ENCODE peak calls at places on chromosome 1, in nine cellular contexts. One of them, this sample, is unnamed.

GRCh38 chr1:155979525-155980343 is 1.4 kb upstream of the ARHGEF2 start:
- DNase-seq in epithelial cell of esophagus: no peak
- DNase-seq in CD4-positive, CD25-positive, alpha-beta regulatory T cell: no peak
- DNase-seq in ELF-1: peak; percentile 45
- DNase-seq in foreskin fibroblast: no peak
- DNase-seq in fibroblast of mammary gland: no peak
- DNase-seq in stimulated activated CD8-positive, alpha-beta memory T cell treated with anti-CD3 and anti-CD28 coated beads, Interleukin-2, amount 100 ng/mL, for 1 hour: no peak
- DNase-seq in adrenal gland: no peak
- DNase-seq in fibroblast of the aortic adventitia: peak; percentile 60
- DNase-seq in this sample: no peak

GRCh38 chr1:218164111-218164929 is 120.8 kb upstream of the RRP15 start:
- DNase-seq in epithelial cell of esophagus: peak; percentile 25
- DNase-seq in CD4-positive, CD25-positive, alpha-beta regulatory T cell: peak; percentile 11
- DNase-seq in ELF-1: peak; percentile 85
- DNase-seq in foreskin fibroblast: peak; percentile 37
- DNase-seq in fibroblast of mammary gland: peak; percentile 21
- DNase-seq in stimulated activated CD8-positive, alpha-beta memory T cell treated with anti-CD3 and anti-CD28 coated beads, Interleukin-2, amount 100 ng/mL, for 1 hour: no peak
- DNase-seq in adrenal gland: peak; percentile 34
- DNase-seq in fibroblast of the aortic adventitia: peak; percentile 17
- DNase-seq in this sample: no peak

GRCh38 chr1:26353976-26354820 is at the start of gene CRYBG2:
- DNase-seq in epithelial cell of esophagus: peak; percentile 93
- DNase-seq in CD4-positive, CD25-positive, alpha-beta regulatory T cell: no peak
- DNase-seq in ELF-1: peak; percentile 81
- DNase-seq in foreskin fibroblast: no peak
- DNase-seq in fibroblast of mammary gland: no peak
- DNase-seq in stimulated activated CD8-positive, alpha-beta memory T cell treated with anti-CD3 and anti-CD28 coated beads, Interleukin-2, amount 100 ng/mL, for 1 hour: no peak
- DNase-seq in adrenal gland: no peak
- DNase-seq in fibroblast of the aortic adventitia: no peak
- DNase-seq in this sample: no peak

GRCh38 chr1:67429011-67429527 is 1.1 kb downstream of the SERBP1 start:
- DNase-seq in epithelial cell of esophagus: no peak
- DNase-seq in CD4-positive, CD25-positive, alpha-beta regulatory T cell: peak; percentile 57
- DNase-seq in ELF-1: peak; percentile 19
- DNase-seq in foreskin fibroblast: no peak
- DNase-seq in fibroblast of mammary gland: peak; percentile 25
- DNase-seq in stimulated activated CD8-positive, alpha-beta memory T cell treated with anti-CD3 and anti-CD28 coated beads, Interleukin-2, amount 100 ng/mL, for 1 hour: peak; percentile 23
- DNase-seq in adrenal gland: peak; percentile 17
- DNase-seq in fibroblast of the aortic adventitia: no peak
- DNase-seq in this sample: no peak

GRCh38 chr1:180500689-180501088 is 1.7 kb downstream of the ACBD6 start:
- DNase-seq in epithelial cell of esophagus: no peak
- DNase-seq in CD4-positive, CD25-positive, alpha-beta regulatory T cell: no peak
- DNase-seq in ELF-1: no peak
- DNase-seq in foreskin fibroblast: no peak
- DNase-seq in fibroblast of mammary gland: no peak
- DNase-seq in stimulated activated CD8-positive, alpha-beta memory T cell treated with anti-CD3 and anti-CD28 coated beads, Interleukin-2, amount 100 ng/mL, for 1 hour: no peak
- DNase-seq in adrenal gland: no peak
- DNase-seq in fibroblast of the aortic adventitia: no peak
- DNase-seq in this sample: no peak

GRCh38 chr1:228368801-228369607 is 37.6 kb downstream of the TRIM11 start:
- DNase-seq in epithelial cell of esophagus: no peak
- DNase-seq in CD4-positive, CD25-positive, alpha-beta regulatory T cell: no peak
- DNase-seq in ELF-1: no peak
- DNase-seq in foreskin fibroblast: no peak
- DNase-seq in fibroblast of mammary gland: no peak
- DNase-seq in stimulated activated CD8-positive, alpha-beta memory T cell treated with anti-CD3 and anti-CD28 coated beads, Interleukin-2, amount 100 ng/mL, for 1 hour: no peak
- DNase-seq in adrenal gland: peak; percentile 89
- DNase-seq in fibroblast of the aortic adventitia: peak; percentile 35
- DNase-seq in this sample: no peak

GRCh38 chr1:223745731-223746130 is 33.4 kb downstream of the CAPN2 start:
- DNase-seq in epithelial cell of esophagus: no peak
- DNase-seq in CD4-positive, CD25-positive, alpha-beta regulatory T cell: no peak
- DNase-seq in ELF-1: no peak
- DNase-seq in foreskin fibroblast: no peak
- DNase-seq in fibroblast of mammary gland: peak; percentile 75
- DNase-seq in stimulated activated CD8-positive, alpha-beta memory T cell treated with anti-CD3 and anti-CD28 coated beads, Interleukin-2, amount 100 ng/mL, for 1 hour: no peak
- DNase-seq in adrenal gland: no peak
- DNase-seq in fibroblast of the aortic adventitia: peak; percentile 88
- DNase-seq in this sample: no peak

GRCh38 chr1:17239420-17239819 is 9.5 kb upstream of the PADI3 start:
- DNase-seq in epithelial cell of esophagus: peak; percentile 86
- DNase-seq in CD4-positive, CD25-positive, alpha-beta regulatory T cell: peak; percentile 44
- DNase-seq in ELF-1: peak; percentile 88
- DNase-seq in foreskin fibroblast: peak; percentile 93
- DNase-seq in fibroblast of mammary gland: peak; percentile 92
- DNase-seq in stimulated activated CD8-positive, alpha-beta memory T cell treated with anti-CD3 and anti-CD28 coated beads, Interleukin-2, amount 100 ng/mL, for 1 hour: no peak
- DNase-seq in adrenal gland: peak; percentile 69
- DNase-seq in fibroblast of the aortic adventitia: peak; percentile 95
- DNase-seq in this sample: peak; percentile 83

GRCh38 chr1:47023268-47024137 is at the start of gene CYP4X1:
- DNase-seq in epithelial cell of esophagus: peak; percentile 49
- DNase-seq in CD4-positive, CD25-positive, alpha-beta regulatory T cell: no peak
- DNase-seq in ELF-1: peak; percentile 37
- DNase-seq in foreskin fibroblast: no peak
- DNase-seq in fibroblast of mammary gland: no peak
- DNase-seq in stimulated activated CD8-positive, alpha-beta memory T cell treated with anti-CD3 and anti-CD28 coated beads, Interleukin-2, amount 100 ng/mL, for 1 hour: no peak
- DNase-seq in adrenal gland: peak; percentile 6
- DNase-seq in fibroblast of the aortic adventitia: peak; percentile 12
- DNase-seq in this sample: no peak

GRCh38 chr1:90715334-90715733 is 1.8 kb downstream of the BARHL2 start:
- DNase-seq in epithelial cell of esophagus: no peak
- DNase-seq in CD4-positive, CD25-positive, alpha-beta regulatory T cell: no peak
- DNase-seq in ELF-1: no peak
- DNase-seq in foreskin fibroblast: no peak
- DNase-seq in fibroblast of mammary gland: no peak
- DNase-seq in stimulated activated CD8-positive, alpha-beta memory T cell treated with anti-CD3 and anti-CD28 coated beads, Interleukin-2, amount 100 ng/mL, for 1 hour: no peak
- DNase-seq in adrenal gland: no peak
- DNase-seq in fibroblast of the aortic adventitia: no peak
- DNase-seq in this sample: no peak

GRCh38 chr1:15171271-15171908 is 17.8 kb downstream of the TMEM51 start:
- DNase-seq in epithelial cell of esophagus: no peak
- DNase-seq in CD4-positive, CD25-positive, alpha-beta regulatory T cell: no peak
- DNase-seq in ELF-1: no peak
- DNase-seq in foreskin fibroblast: no peak
- DNase-seq in fibroblast of mammary gland: no peak
- DNase-seq in stimulated activated CD8-positive, alpha-beta memory T cell treated with anti-CD3 and anti-CD28 coated beads, Interleukin-2, amount 100 ng/mL, for 1 hour: no peak
- DNase-seq in adrenal gland: no peak
- DNase-seq in fibroblast of the aortic adventitia: no peak
- DNase-seq in this sample: no peak

GRCh38 chr1:217525773-217526490 is 105.0 kb downstream of the GPATCH2 start:
- DNase-seq in epithelial cell of esophagus: no peak
- DNase-seq in CD4-positive, CD25-positive, alpha-beta regulatory T cell: no peak
- DNase-seq in ELF-1: no peak
- DNase-seq in foreskin fibroblast: no peak
- DNase-seq in fibroblast of mammary gland: peak; percentile 35
- DNase-seq in stimulated activated CD8-positive, alpha-beta memory T cell treated with anti-CD3 and anti-CD28 coated beads, Interleukin-2, amount 100 ng/mL, for 1 hour: no peak
- DNase-seq in adrenal gland: no peak
- DNase-seq in fibroblast of the aortic adventitia: peak; percentile 63
- DNase-seq in this sample: no peak

GRCh38 chr1:161486806-161487482 is 18.3 kb upstream of the FCGR2A start:
- DNase-seq in epithelial cell of esophagus: peak; percentile 72
- DNase-seq in CD4-positive, CD25-positive, alpha-beta regulatory T cell: peak; percentile 68
- DNase-seq in ELF-1: peak; percentile 33
- DNase-seq in foreskin fibroblast: peak; percentile 32
- DNase-seq in fibroblast of mammary gland: peak; percentile 81
- DNase-seq in stimulated activated CD8-positive, alpha-beta memory T cell treated with anti-CD3 and anti-CD28 coated beads, Interleukin-2, amount 100 ng/mL, for 1 hour: peak; percentile 7
- DNase-seq in adrenal gland: peak; percentile 45
- DNase-seq in fibroblast of the aortic adventitia: peak; percentile 84
- DNase-seq in this sample: no peak

GRCh38 chr1:172588296-172589291 is 55.6 kb downstream of the SUCO start:
- DNase-seq in epithelial cell of esophagus: peak; percentile 66
- DNase-seq in CD4-positive, CD25-positive, alpha-beta regulatory T cell: peak; percentile 21
- DNase-seq in ELF-1: no peak
- DNase-seq in foreskin fibroblast: peak; percentile 79
- DNase-seq in fibroblast of mammary gland: peak; percentile 91
- DNase-seq in stimulated activated CD8-positive, alpha-beta memory T cell treated with anti-CD3 and anti-CD28 coated beads, Interleukin-2, amount 100 ng/mL, for 1 hour: no peak
- DNase-seq in adrenal gland: peak; percentile 29
- DNase-seq in fibroblast of the aortic adventitia: peak; percentile 84
- DNase-seq in this sample: peak; percentile 75

GRCh38 chr1:56411484-56412180 is 167.7 kb downstream of the PLPP3 start:
- DNase-seq in epithelial cell of esophagus: no peak
- DNase-seq in CD4-positive, CD25-positive, alpha-beta regulatory T cell: no peak
- DNase-seq in ELF-1: no peak
- DNase-seq in foreskin fibroblast: no peak
- DNase-seq in fibroblast of mammary gland: peak; percentile 21
- DNase-seq in stimulated activated CD8-positive, alpha-beta memory T cell treated with anti-CD3 and anti-CD28 coated beads, Interleukin-2, amount 100 ng/mL, for 1 hour: no peak
- DNase-seq in adrenal gland: peak; percentile 31
- DNase-seq in fibroblast of the aortic adventitia: no peak
- DNase-seq in this sample: no peak

GRCh38 chr1:15749399-15750291 is 7.3 kb downstream of the TMEM82 start:
- DNase-seq in epithelial cell of esophagus: peak; percentile 69
- DNase-seq in CD4-positive, CD25-positive, alpha-beta regulatory T cell: no peak
- DNase-seq in ELF-1: peak; percentile 68
- DNase-seq in foreskin fibroblast: no peak
- DNase-seq in fibroblast of mammary gland: no peak
- DNase-seq in stimulated activated CD8-positive, alpha-beta memory T cell treated with anti-CD3 and anti-CD28 coated beads, Interleukin-2, amount 100 ng/mL, for 1 hour: no peak
- DNase-seq in adrenal gland: no peak
- DNase-seq in fibroblast of the aortic adventitia: peak; percentile 51
- DNase-seq in this sample: no peak

GRCh38 chr1:2046953-2047748 is 3.1 kb upstream of the PRKCZ start:
- DNase-seq in epithelial cell of esophagus: no peak
- DNase-seq in CD4-positive, CD25-positive, alpha-beta regulatory T cell: no peak
- DNase-seq in ELF-1: peak; percentile 76
- DNase-seq in foreskin fibroblast: no peak
- DNase-seq in fibroblast of mammary gland: no peak
- DNase-seq in stimulated activated CD8-positive, alpha-beta memory T cell treated with anti-CD3 and anti-CD28 coated beads, Interleukin-2, amount 100 ng/mL, for 1 hour: no peak
- DNase-seq in adrenal gland: no peak
- DNase-seq in fibroblast of the aortic adventitia: no peak
- DNase-seq in this sample: no peak

GRCh38 chr1:227244339-227245118 is 73.8 kb downstream of the CDC42BPA start:
- DNase-seq in epithelial cell of esophagus: peak; percentile 13
- DNase-seq in CD4-positive, CD25-positive, alpha-beta regulatory T cell: no peak
- DNase-seq in ELF-1: no peak
- DNase-seq in foreskin fibroblast: no peak
- DNase-seq in fibroblast of mammary gland: no peak
- DNase-seq in stimulated activated CD8-positive, alpha-beta memory T cell treated with anti-CD3 and anti-CD28 coated beads, Interleukin-2, amount 100 ng/mL, for 1 hour: no peak
- DNase-seq in adrenal gland: no peak
- DNase-seq in fibroblast of the aortic adventitia: no peak
- DNase-seq in this sample: no peak

GRCh38 chr1:42176902-42177519 is 12.5 kb upstream of the GUCA2A start:
- DNase-seq in epithelial cell of esophagus: peak; percentile 68
- DNase-seq in CD4-positive, CD25-positive, alpha-beta regulatory T cell: peak; percentile 63
- DNase-seq in ELF-1: peak; percentile 44
- DNase-seq in foreskin fibroblast: peak; percentile 26
- DNase-seq in fibroblast of mammary gland: peak; percentile 63
- DNase-seq in stimulated activated CD8-positive, alpha-beta memory T cell treated with anti-CD3 and anti-CD28 coated beads, Interleukin-2, amount 100 ng/mL, for 1 hour: no peak
- DNase-seq in adrenal gland: peak; percentile 37
- DNase-seq in fibroblast of the aortic adventitia: peak; percentile 50
- DNase-seq in this sample: peak; percentile 33

GRCh38 chr1:244181867-244182266 is 130.8 kb downstream of the ZBTB18 start:
- DNase-seq in epithelial cell of esophagus: no peak
- DNase-seq in CD4-positive, CD25-positive, alpha-beta regulatory T cell: no peak
- DNase-seq in ELF-1: no peak
- DNase-seq in foreskin fibroblast: no peak
- DNase-seq in fibroblast of mammary gland: no peak
- DNase-seq in stimulated activated CD8-positive, alpha-beta memory T cell treated with anti-CD3 and anti-CD28 coated beads, Interleukin-2, amount 100 ng/mL, for 1 hour: no peak
- DNase-seq in adrenal gland: no peak
- DNase-seq in fibroblast of the aortic adventitia: no peak
- DNase-seq in this sample: no peak

GRCh38 chr1:39082811-39083576 is 56.8 kb downstream of the NDUFS5 start:
- DNase-seq in epithelial cell of esophagus: no peak
- DNase-seq in CD4-positive, CD25-positive, alpha-beta regulatory T cell: no peak
- DNase-seq in ELF-1: no peak
- DNase-seq in foreskin fibroblast: no peak
- DNase-seq in fibroblast of mammary gland: no peak
- DNase-seq in stimulated activated CD8-positive, alpha-beta memory T cell treated with anti-CD3 and anti-CD28 coated beads, Interleukin-2, amount 100 ng/mL, for 1 hour: no peak
- DNase-seq in adrenal gland: no peak
- DNase-seq in fibroblast of the aortic adventitia: no peak
- DNase-seq in this sample: no peak

GRCh38 chr1:225119307-225119706 is 189.8 kb downstream of the DNAH14 start:
- DNase-seq in epithelial cell of esophagus: peak; percentile 8
- DNase-seq in CD4-positive, CD25-positive, alpha-beta regulatory T cell: no peak
- DNase-seq in ELF-1: no peak
- DNase-seq in foreskin fibroblast: no peak
- DNase-seq in fibroblast of mammary gland: no peak
- DNase-seq in stimulated activated CD8-positive, alpha-beta memory T cell treated with anti-CD3 and anti-CD28 coated beads, Interleukin-2, amount 100 ng/mL, for 1 hour: no peak
- DNase-seq in adrenal gland: no peak
- DNase-seq in fibroblast of the aortic adventitia: no peak
- DNase-seq in this sample: no peak

GRCh38 chr1:218459878-218460277 is 114.7 kb downstream of the TGFB2 start:
- DNase-seq in epithelial cell of esophagus: peak; percentile 70
- DNase-seq in CD4-positive, CD25-positive, alpha-beta regulatory T cell: no peak
- DNase-seq in ELF-1: peak; percentile 83
- DNase-seq in foreskin fibroblast: peak; percentile 77
- DNase-seq in fibroblast of mammary gland: peak; percentile 84
- DNase-seq in stimulated activated CD8-positive, alpha-beta memory T cell treated with anti-CD3 and anti-CD28 coated beads, Interleukin-2, amount 100 ng/mL, for 1 hour: no peak
- DNase-seq in adrenal gland: peak; percentile 26
- DNase-seq in fibroblast of the aortic adventitia: peak; percentile 94
- DNase-seq in this sample: peak; percentile 38

GRCh38 chr1:246705368-246705767 is 18.8 kb upstream of the SCCPDH start:
- DNase-seq in epithelial cell of esophagus: peak; percentile 85
- DNase-seq in CD4-positive, CD25-positive, alpha-beta regulatory T cell: no peak
- DNase-seq in ELF-1: no peak
- DNase-seq in foreskin fibroblast: peak; percentile 82
- DNase-seq in fibroblast of mammary gland: peak; percentile 93
- DNase-seq in stimulated activated CD8-positive, alpha-beta memory T cell treated with anti-CD3 and anti-CD28 coated beads, Interleukin-2, amount 100 ng/mL, for 1 hour: no peak
- DNase-seq in adrenal gland: no peak
- DNase-seq in fibroblast of the aortic adventitia: peak; percentile 95
- DNase-seq in this sample: peak; percentile 66

GRCh38 chr1:24021403-24022266 is 41.5 kb upstream of the SRSF10 start:
- DNase-seq in epithelial cell of esophagus: no peak
- DNase-seq in CD4-positive, CD25-positive, alpha-beta regulatory T cell: no peak
- DNase-seq in ELF-1: no peak
- DNase-seq in foreskin fibroblast: no peak
- DNase-seq in fibroblast of mammary gland: no peak
- DNase-seq in stimulated activated CD8-positive, alpha-beta memory T cell treated with anti-CD3 and anti-CD28 coated beads, Interleukin-2, amount 100 ng/mL, for 1 hour: no peak
- DNase-seq in adrenal gland: peak; percentile 86
- DNase-seq in fibroblast of the aortic adventitia: no peak
- DNase-seq in this sample: no peak